ENCODE peak calls at places on chromosomes 11 and 22, in eight cellular contexts. L is HuH-7.5; I is LoVo; N is NCI-H146; U is NCI-H69; T is Calu3; X is CD4-positive, alpha-beta memory T cell; M is NCI-H524. F is an unnamed sample.
A peak's percentile ranks its signal among the peaks of the same experiment; 100 is the strongest.

GRCh38 chr11:120102862-120103118 is 35.1 kb downstream of the TRIM29 start:
- DNase-seq in L (no peak), T (no peak), U (no peak), N (no peak), X (no peak), M (no peak), I (no peak), F (no peak)

GRCh38 chr11:10379022-10379421 is 74.1 kb downstream of the ADM start:
- DNase-seq in X (no peak), N (no peak), L (peak; percentile 21), U (no peak), M (no peak), T (no peak), I (no peak), F (no peak)

GRCh38 chr11:44416776-44417175 is 106.8 kb upstream of the ALX4 start:
- DNase-seq in I (peak; percentile 2), U (no peak), M (no peak), X (no peak), L (no peak), N (no peak), T (no peak), F (no peak)

GRCh38 chr11:69841170-69841858 is 22.1 kb upstream of the FGF3 start:
- DNase-seq in N (no peak), M (no peak), U (no peak), I (no peak), X (no peak), L (no peak), T (no peak), F (no peak)

GRCh38 chr11:8168485-8169257 is at the start of gene RIC3:
- DNase-seq in U (peak; percentile 90), T (no peak), L (no peak), N (peak; percentile 77), M (peak; percentile 72), I (no peak), X (peak; percentile 48), F (peak; percentile 4)

GRCh38 chr22:44313385-44314006 is 745 bp upstream of the SHISAL1 start:
- DNase-seq in N (no peak), T (no peak), L (no peak), M (no peak), X (no peak), U (no peak), I (no peak), F (no peak)

GRCh38 chr11:23509023-23509422 is 648.7 kb upstream of the CCDC179 start:
- DNase-seq in M (no peak), I (no peak), T (no peak), L (no peak), X (no peak), N (no peak), U (no peak), F (no peak)

GRCh38 chr11:107704432-107704831 is 7.4 kb downstream of the SLN start:
- DNase-seq in N (no peak), L (no peak), M (no peak), T (no peak), X (no peak), U (no peak), I (no peak), F (no peak)

GRCh38 chr22:47215851-47216250 is 453.4 kb downstream of the TBC1D22A start:
- DNase-seq in L (no peak), T (no peak), M (no peak), I (no peak), N (no peak), U (no peak), X (no peak), F (no peak)

GRCh38 chr11:843086-843704 is 543 bp downstream of the TSPAN4 start:
- DNase-seq in U (no peak), L (no peak), T (no peak), M (no peak), X (no peak), N (no peak), I (no peak), F (no peak)

GRCh38 chr11:22192289-22192641 is 620 bp upstream of the ANO5 start:
- DNase-seq in L (peak; percentile 61), U (peak; percentile 68), T (peak; percentile 38), X (no peak), M (peak; percentile 4), I (no peak), N (peak; percentile 54), F (no peak)